ENCODE peak calls at places on chromosomes 2 and 18, in four cellular contexts. D is stimulated activated CD4-positive, alpha-beta T cell treated with anti-CD3 and anti-CD28 coated beads, Interleukin-15, amount 100 ng/mL, for 24 hours; R is A549; K is Peyer's patch. P is an unnamed sample.

GRCh38 chr2:54336136-54336976 is 80.3 kb upstream of the TSPYL6 start:
- DNase-seq in D (no peak), K (no peak), R (no peak), P (no peak)

GRCh38 chr2:9378433-9379371 is 44.6 kb downstream of the ITGB1BP1 start:
- DNase-seq in R (peak; percentile 61), D (no peak), K (no peak), P (peak; percentile 84)

GRCh38 chr2:240896871-240897692 is 1.1 kb upstream of the MAB21L4 start:
- DNase-seq in D (no peak), R (no peak), K (no peak), P (no peak)

GRCh38 chr18:853471-853870 is 41.4 kb upstream of the YES1 start:
- DNase-seq in R (no peak), D (no peak), K (no peak), P (no peak)

GRCh38 chr2:232097758-232098157 is 136.2 kb downstream of the DIS3L2 start:
- DNase-seq in R (no peak), K (no peak), D (no peak), P (no peak)

GRCh38 chr2:240713071-240713927 is 21.6 kb downstream of the AQP12A start:
- DNase-seq in R (no peak), D (no peak), K (no peak), P (no peak)

GRCh38 chr2:165126244-165126643 is 77.6 kb downstream of the SCN3A start:
- DNase-seq in D (no peak), R (no peak), K (no peak), P (no peak)

GRCh38 chr2:180203972-180204371 is 196.9 kb upstream of the CWC22 start:
- DNase-seq in D (no peak), R (no peak), K (no peak), P (no peak)

GRCh38 chr18:78697446-78697845 is 282.2 kb upstream of the SALL3 start:
- DNase-seq in D (no peak), K (no peak), R (no peak), P (no peak)

GRCh38 chr18:74456409-74457042 is 582 bp downstream of the DIPK1C start:
- DNase-seq in R (no peak), K (no peak), D (peak; percentile 7), P (no peak)

GRCh38 chr2:223759569-223760430 is 77.6 kb downstream of the AP1S3 start:
- DNase-seq in D (no peak), K (no peak), R (peak; percentile 75), P (no peak)

P was measured in H54.